ENCODE peak calls at places on chromosomes 12 and 14, in nine cellular contexts. P is activated CD8-positive, alpha-beta memory T cell treated with anti-CD3 and anti-CD28 coated beads for 4 hours; C is C1 segment of cervical spinal cord; I is A549; K is pons; W is cardiac fibroblast; G is NCI-H2081; Q is SW480; S is cardiac septum. U is an unnamed sample.

GRCh38 chr12:10220398-10221077 is 7.9 kb downstream of the GABARAPL1 start:
- DNase-seq in P (no peak), C (peak), I (no peak), K (peak), W (peak), G (no peak), Q (no peak), S (peak), U (no peak)

GRCh38 chr14:70189678-70190077 is 927 bp upstream of the SLC8A3 start:
- DNase-seq in P (no peak), C (no peak), I (no peak), K (no peak), W (no peak), G (no peak), Q (no peak), S (no peak), U (no peak)

GRCh38 chr14:38669027-38669426 is 413.1 kb upstream of the CLEC14A start:
- DNase-seq in P (no peak), C (no peak), I (no peak), K (no peak), W (no peak), G (no peak), Q (no peak), S (no peak), U (no peak)

GRCh38 chr12:66740257-66740656 is 61.4 kb upstream of the GRIP1 start:
- DNase-seq in P (no peak), C (no peak), I (no peak), K (no peak), W (no peak), G (no peak), Q (no peak), S (no peak), U (no peak)

GRCh38 chr12:89663577-89664357 is 44.9 kb downstream of the ATP2B1 start:
- DNase-seq in P (no peak), C (no peak), I (no peak), K (no peak), W (peak), G (no peak), Q (peak), S (no peak), U (no peak)

GRCh38 chr14:34874386-34875030 is 652 bp downstream of the BAZ1A start:
- DNase-seq in P (peak), C (peak), I (peak), K (peak), W (peak), G (peak), Q (peak), S (peak), U (peak)

GRCh38 chr12:111297703-111298426 is 71.0 kb downstream of the PHETA1 start:
- DNase-seq in P (no peak), C (no peak), I (no peak), K (no peak), W (no peak), G (no peak), Q (no peak), S (no peak), U (no peak)

GRCh38 chr14:70934502-70935134 is 27.4 kb downstream of the PCNX1 start:
- DNase-seq in P (no peak), C (no peak), I (no peak), K (no peak), W (peak), G (no peak), Q (no peak), S (no peak), U (no peak)

GRCh38 chr14:39452680-39453079 is 20.4 kb upstream of the FBXO33 start:
- DNase-seq in P (no peak), C (no peak), I (no peak), K (peak), W (no peak), G (no peak), Q (no peak), S (no peak), U (no peak)

GRCh38 chr12:49705479-49706267 is 1.5 kb downstream of the FMNL3 start:
- DNase-seq in P (no peak), C (peak), I (no peak), K (peak), W (peak), G (no peak), Q (peak), S (no peak), U (no peak)

GRCh38 chr14:99684356-99684952 is 356 bp downstream of the CYP46A1 start:
- DNase-seq in P (no peak), C (no peak), I (no peak), K (peak), W (no peak), G (no peak), Q (no peak), S (no peak), U (no peak)

GRCh38 chr12:19153396-19153795 is 23.9 kb downstream of the PLEKHA5 start:
- DNase-seq in P (no peak), C (no peak), I (no peak), K (no peak), W (no peak), G (no peak), Q (no peak), S (no peak), U (no peak)

GRCh38 chr12:101375573-101375972 is 32.0 kb downstream of the ARL1 start:
- DNase-seq in P (no peak), C (no peak), I (no peak), K (no peak), W (no peak), G (no peak), Q (no peak), S (no peak), U (no peak)

GRCh38 chr14:86072134-86072894 is 542.4 kb downstream of the FLRT2 start:
- DNase-seq in P (no peak), C (no peak), I (no peak), K (no peak), W (no peak), G (no peak), Q (no peak), S (no peak), U (no peak)

GRCh38 chr14:91058017-91058675 is 2.3 kb downstream of the RPS6KA5 start:
- DNase-seq in P (no peak), C (no peak), I (no peak), K (peak), W (no peak), G (no peak), Q (peak), S (no peak), U (no peak)

GRCh38 chr12:42666671-42667243 is 77.2 kb upstream of the PRICKLE1 start:
- DNase-seq in P (no peak), C (no peak), I (no peak), K (no peak), W (no peak), G (no peak), Q (no peak), S (no peak), U (no peak)